ENCODE peak calls at places on chromosome 11, in four cellular contexts. D is transverse colon, C is vagina, Z is heart left ventricle. Q is an unnamed sample.

GRCh38 chr11:60942970-60943565 is 8.9 kb downstream of the SLC15A3 start:
- DNase-seq in C (no peak), Z (no peak), D (peak), Q (no peak)

GRCh38 chr11:125053167-125053566 is 9.9 kb upstream of the SLC37A2 start:
- DNase-seq in D (no peak), Z (no peak), C (no peak), Q (no peak)

GRCh38 chr11:23192256-23192655 is 332.0 kb upstream of the CCDC179 start:
- DNase-seq in Z (no peak), D (no peak), C (no peak), Q (no peak)

GRCh38 chr11:9266926-9267325 is 1.8 kb upstream of the DENND5A start:
- DNase-seq in C (no peak), D (no peak), Z (no peak), Q (peak)

GRCh38 chr11:44799036-44799435 is 72.3 kb downstream of the TSPAN18 start:
- DNase-seq in D (no peak), Z (no peak), C (no peak), Q (peak)

GRCh38 chr11:104484784-104485554 is 321.0 kb upstream of the PDGFD start:
- DNase-seq in D (no peak), C (no peak), Z (no peak), Q (no peak)

GRCh38 chr11:57941875-57942274 is 81.8 kb upstream of the OR9Q1 start:
- DNase-seq in C (no peak), D (no peak), Z (no peak), Q (no peak)

GRCh38 chr11:59668188-59668949 is 468 bp downstream of the PATL1 start:
- DNase-seq in Z (peak), D (peak), C (no peak), Q (peak)

GRCh38 chr11:113667801-113668200 is 38.3 kb downstream of the TMPRSS5 start:
- DNase-seq in Z (no peak), D (no peak), C (no peak), Q (no peak)

GRCh38 chr11:68551223-68551622 is 90.7 kb downstream of the PPP6R3 start:
- DNase-seq in Z (no peak), D (no peak), C (no peak), Q (no peak)

GRCh38 chr11:33160147-33160546 is 1.1 kb downstream of the CSTF3 start:
- DNase-seq in D (no peak), Z (no peak), C (no peak), Q (no peak)

GRCh38 chr11:64318694-64319420 is 936 bp downstream of the PRDX5 start:
- DNase-seq in Z (no peak), D (peak), C (no peak), Q (no peak)

GRCh38 chr11:10294289-10294953 is 402 bp upstream of the SBF2 start:
- DNase-seq in Z (peak), D (peak), C (no peak), Q (peak)

GRCh38 chr11:96393753-96394348 is 4.0 kb downstream of the JRKL start:
- DNase-seq in C (no peak), Z (no peak), D (no peak), Q (no peak)

GRCh38 chr11:112608466-112608865 is 347.8 kb upstream of the PLET1 start:
- DNase-seq in C (no peak), Z (no peak), D (no peak), Q (no peak)

GRCh38 chr11:3047637-3048036 is 9.6 kb downstream of the CARS1 start:
- DNase-seq in Z (no peak), D (no peak), C (no peak), Q (no peak)

GRCh38 chr11:2314525-2315394 is 12.9 kb downstream of the TSPAN32 start:
- DNase-seq in D (peak), Z (peak), C (no peak), Q (peak)

GRCh38 chr11:84780689-84781293 is 846.4 kb downstream of the DLG2 start:
- DNase-seq in D (no peak), Z (no peak), C (no peak), Q (no peak)

GRCh38 chr11:93603225-93603624 is 58.3 kb upstream of the CEP295 start:
- DNase-seq in D (no peak), C (no peak), Z (no peak), Q (no peak)

GRCh38 chr11:29452131-29452530 is 564.7 kb downstream of the KCNA4 start:
- DNase-seq in D (no peak), Z (no peak), C (no peak), Q (no peak)

GRCh38 chr11:71269603-71270511 is 17.5 kb upstream of the SHANK2 start:
- DNase-seq in Z (no peak), D (no peak), C (peak), Q (no peak)

GRCh38 chr11:111521132-111521531 is 6.6 kb downstream of the HOATZ start:
- DNase-seq in D (no peak), C (no peak), Z (no peak), Q (no peak)

GRCh38 chr11:8261921-8262551 is 1.6 kb downstream of the LMO1 start:
- DNase-seq in D (no peak), Z (no peak), C (no peak), Q (peak)

GRCh38 chr11:128465946-128466688 is 121.2 kb downstream of the ETS1 start:
- DNase-seq in C (no peak), D (no peak), Z (peak), Q (no peak)

GRCh38 chr11:17762309-17762974 is 27.9 kb downstream of the KCNC1 start:
- DNase-seq in Z (no peak), C (no peak), D (no peak), Q (no peak)

GRCh38 chr11:17764446-17765218 is 30.1 kb downstream of the KCNC1 start:
- DNase-seq in C (no peak), D (no peak), Z (peak), Q (no peak)

GRCh38 chr11:17763703-17764102 is 29.1 kb downstream of the KCNC1 start:
- DNase-seq in Z (no peak), C (no peak), D (no peak), Q (no peak)

GRCh38 chr11:17763244-17763643 is 28.7 kb downstream of the KCNC1 start:
- DNase-seq in D (no peak), C (no peak), Z (no peak), Q (no peak)

GRCh38 chr11:17760102-17761029 is 25.8 kb downstream of the KCNC1 start:
- DNase-seq in C (no peak), Z (peak), D (peak), Q (peak)
- TF ChIP-seq POLR2A in C (no peak), Z (no peak), D (no peak), Q (no peak)

GRCh38 chr11:102497061-102497460 is 33.5 kb downstream of the MMP7 start:
- DNase-seq in Z (no peak), D (no peak), C (no peak), Q (no peak)
- TF ChIP-seq POLR2A in Z (no peak), D (no peak), C (no peak), Q (no peak)

GRCh38 chr11:82521427-82521826 is 212.2 kb downstream of the FAM181B start:
- DNase-seq in C (no peak), D (peak), Z (no peak), Q (no peak)
- TF ChIP-seq POLR2A in C (no peak), D (no peak), Z (no peak), Q (no peak)

GRCh38 chr11:77066229-77067023 is at the start of gene CAPN5:
- DNase-seq in D (peak), C (no peak), Z (peak), Q (peak)
- TF ChIP-seq POLR2A in D (peak), C (peak), Z (peak), Q (peak)

GRCh38 chr11:65780770-65781151 is at the start of gene AP5B1:
- DNase-seq in D (peak), C (peak), Z (peak), Q (peak)
- TF ChIP-seq POLR2A in D (no peak), C (peak), Z (peak), Q (no peak)